ENCODE peak calls at places on chromosomes 12 and 14, in nine cellular contexts. D is adrenal gland, U is M059J, R is SHP77, T is fibroblast of mammary gland, S is stromal cell of bone marrow, C is right cardiac atrium, W is left ventricle myocardium superior, J is GM12892. B is an unnamed sample.

GRCh38 chr14:95265106-95266094 is 54.3 kb downstream of the CLMN start:
- DNase-seq in D (peak), U (peak), R (peak), T (peak), S (peak), C (no peak), W (no peak), J (peak), B (peak)

GRCh38 chr12:56333197-56333678 is 562 bp downstream of the PAN2 start:
- DNase-seq in D (no peak), U (no peak), R (no peak), T (no peak), S (no peak), C (no peak), W (no peak), J (no peak), B (no peak)

GRCh38 chr14:68780358-68781160 is 12.3 kb downstream of the ZFP36L1 start:
- DNase-seq in D (peak), U (peak), R (no peak), T (peak), S (no peak), C (peak), W (peak), J (no peak), B (peak)

GRCh38 chr12:55931780-55932545 is 1.0 kb downstream of the DGKA start:
- DNase-seq in D (peak), U (peak), R (peak), T (peak), S (no peak), C (peak), W (peak), J (no peak), B (peak)

GRCh38 chr14:92309968-92310367 is 13.0 kb upstream of the SLC24A4 start:
- DNase-seq in D (no peak), U (no peak), R (no peak), T (no peak), S (no peak), C (no peak), W (no peak), J (no peak), B (no peak)

GRCh38 chr12:120388711-120389431 is 19.9 kb upstream of the MSI1 start:
- DNase-seq in D (no peak), U (no peak), R (no peak), T (no peak), S (no peak), C (no peak), W (no peak), J (no peak), B (no peak)

GRCh38 chr12:103881261-103881660 is 40.2 kb upstream of the NT5DC3 start:
- DNase-seq in D (no peak), U (no peak), R (no peak), T (no peak), S (no peak), C (no peak), W (no peak), J (no peak), B (no peak)

GRCh38 chr12:2322554-2323120 is 269.9 kb downstream of the CACNA1C start:
- DNase-seq in D (no peak), U (no peak), R (peak), T (no peak), S (no peak), C (no peak), W (no peak), J (no peak), B (no peak)

GRCh38 chr14:32940711-32941667 is 2.3 kb downstream of the NPAS3 start:
- DNase-seq in D (no peak), U (no peak), R (no peak), T (no peak), S (no peak), C (no peak), W (no peak), J (no peak), B (no peak)

GRCh38 chr12:118120579-118121363 is 15.2 kb upstream of the PEBP1 start:
- DNase-seq in D (peak), U (peak), R (peak), T (peak), S (peak), C (peak), W (peak), J (peak), B (peak)

GRCh38 chr12:132593938-132594358 is 16.4 kb downstream of the LRCOL1 start:
- DNase-seq in D (peak), U (peak), R (peak), T (peak), S (peak), C (peak), W (peak), J (no peak), B (peak)

GRCh38 chr14:66330916-66331315 is 155.3 kb upstream of the CCDC196 start:
- DNase-seq in D (peak), U (peak), R (no peak), T (peak), S (peak), C (no peak), W (no peak), J (no peak), B (peak)

GRCh38 chr14:92397140-92397815 is 74.3 kb downstream of the SLC24A4 start:
- DNase-seq in D (no peak), U (peak), R (no peak), T (peak), S (peak), C (no peak), W (no peak), J (no peak), B (peak)

GRCh38 chr14:62126885-62127478 is 364.8 kb downstream of the SNAPC1 start:
- DNase-seq in D (no peak), U (peak), R (peak), T (peak), S (peak), C (no peak), W (no peak), J (no peak), B (peak)

GRCh38 chr14:61662437-61663311 is 32.6 kb upstream of the HIF1A start:
- DNase-seq in D (peak), U (peak), R (peak), T (peak), S (no peak), C (no peak), W (no peak), J (peak), B (peak)

GRCh38 chr14:54566410-54567223 is at the start of gene SAMD4A:
- DNase-seq in D (peak), U (peak), R (no peak), T (peak), S (peak), C (peak), W (peak), J (peak), B (peak)

GRCh38 chr14:32808574-32809098 is 130.0 kb upstream of the NPAS3 start:
- DNase-seq in D (no peak), U (peak), R (peak), T (peak), S (peak), C (no peak), W (no peak), J (no peak), B (peak)

GRCh38 chr12:11749943-11750690 is 100.6 kb downstream of the ETV6 start:
- DNase-seq in D (peak), U (no peak), R (no peak), T (no peak), S (no peak), C (peak), W (peak), J (no peak), B (no peak)

GRCh38 chr12:131620520-131620919 is 90.4 kb upstream of the SFSWAP start:
- DNase-seq in D (no peak), U (no peak), R (no peak), T (no peak), S (no peak), C (no peak), W (no peak), J (no peak), B (no peak)

GRCh38 chr12:750356-751191 is 1.8 kb upstream of the WNK1 start:
- DNase-seq in D (no peak), U (no peak), R (no peak), T (no peak), S (no peak), C (no peak), W (no peak), J (no peak), B (no peak)

GRCh38 chr14:69260246-69260978 is 454 bp downstream of the GALNT16 start:
- DNase-seq in D (no peak), U (peak), R (no peak), T (no peak), S (no peak), C (peak), W (peak), J (peak), B (no peak)

GRCh38 chr12:62643470-62643869 is 176.8 kb downstream of the MON2 start:
- DNase-seq in D (no peak), U (no peak), R (no peak), T (peak), S (no peak), C (no peak), W (no peak), J (no peak), B (no peak)

GRCh38 chr12:43835656-43836454 is at the start of gene TMEM117:
- DNase-seq in D (peak), U (peak), R (peak), T (peak), S (no peak), C (peak), W (peak), J (peak), B (peak)

GRCh38 chr12:52280319-52280795 is 5.9 kb downstream of the KRT86 start:
- DNase-seq in D (peak), U (peak), R (no peak), T (peak), S (peak), C (no peak), W (no peak), J (no peak), B (peak)

B was measured in RPMI7951.